ENCODE peak calls at places on chromosomes 5 and 9, in eight cellular contexts. O is fibroblast of lung; X is PC-3; V is effector memory CD4-positive, alpha-beta T cell; Z is CD8-positive, alpha-beta memory T cell; H is stomach; E is fibroblast of the aortic adventitia; T is CD8-positive, alpha-beta T cell. Y is an unnamed sample.

GRCh38 chr9:133980864-133981588 is 11.1 kb downstream of the VAV2 start:
- DNase-seq in O (no peak), X (no peak), V (no peak), Z (no peak), H (no peak), E (no peak), T (no peak), Y (no peak)

GRCh38 chr5:175814676-175815075 is 56.7 kb upstream of the CPLX2 start:
- DNase-seq in O (peak; percentile 84), X (peak; percentile 89), V (no peak), Z (no peak), H (no peak), E (peak; percentile 41), T (no peak), Y (peak; percentile 6)

GRCh38 chr9:137168907-137169763 is 716 bp downstream of the LRRC26 start:
- DNase-seq in O (peak; percentile 18), X (peak; percentile 69), V (no peak), Z (no peak), H (peak; percentile 73), E (peak; percentile 15), T (no peak), Y (peak; percentile 52)

GRCh38 chr5:135112008-135112670 is 78.1 kb upstream of the PITX1 start:
- DNase-seq in O (no peak), X (no peak), V (no peak), Z (no peak), H (no peak), E (no peak), T (no peak), Y (no peak)

GRCh38 chr9:106526805-106527204 is 336.2 kb upstream of the ZNF462 start:
- DNase-seq in O (no peak), X (no peak), V (no peak), Z (no peak), H (no peak), E (no peak), T (no peak), Y (no peak)

GRCh38 chr9:123421211-123421585 is 65.2 kb downstream of the CRB2 start:
- DNase-seq in O (no peak), X (no peak), V (no peak), Z (no peak), H (no peak), E (no peak), T (no peak), Y (no peak)

GRCh38 chr5:72586788-72587530 is 79.7 kb upstream of the ZNF366 start:
- DNase-seq in O (no peak), X (peak; percentile 67), V (no peak), Z (no peak), H (no peak), E (peak; percentile 51), T (no peak), Y (peak; percentile 60)

GRCh38 chr9:8262625-8263622 is 463.3 kb upstream of the DMAC1 start:
- DNase-seq in O (peak; percentile 22), X (no peak), V (no peak), Z (no peak), H (no peak), E (peak; percentile 79), T (no peak), Y (no peak)

GRCh38 chr5:179862891-179863290 is 4.3 kb upstream of the MRNIP start:
- DNase-seq in O (no peak), X (no peak), V (no peak), Z (no peak), H (no peak), E (no peak), T (no peak), Y (no peak)

GRCh38 chr5:179862296-179862695 is 3.7 kb upstream of the MRNIP start:
- DNase-seq in O (no peak), X (no peak), V (no peak), Z (no peak), H (no peak), E (no peak), T (no peak), Y (no peak)

GRCh38 chr5:179858241-179858585 is 404 bp downstream of the MRNIP start:
- DNase-seq in O (no peak), X (peak; percentile 34), V (peak; percentile 16), Z (no peak), H (peak; percentile 44), E (peak; percentile 18), T (peak; percentile 36), Y (peak; percentile 51)

GRCh38 chr5:179858586-179859427 is at the start of gene MRNIP:
- DNase-seq in O (peak; percentile 92), X (peak; percentile 88), V (peak; percentile 78), Z (peak; percentile 80), H (peak; percentile 97), E (peak; percentile 89), T (peak; percentile 88), Y (peak; percentile 96)

DNA sequence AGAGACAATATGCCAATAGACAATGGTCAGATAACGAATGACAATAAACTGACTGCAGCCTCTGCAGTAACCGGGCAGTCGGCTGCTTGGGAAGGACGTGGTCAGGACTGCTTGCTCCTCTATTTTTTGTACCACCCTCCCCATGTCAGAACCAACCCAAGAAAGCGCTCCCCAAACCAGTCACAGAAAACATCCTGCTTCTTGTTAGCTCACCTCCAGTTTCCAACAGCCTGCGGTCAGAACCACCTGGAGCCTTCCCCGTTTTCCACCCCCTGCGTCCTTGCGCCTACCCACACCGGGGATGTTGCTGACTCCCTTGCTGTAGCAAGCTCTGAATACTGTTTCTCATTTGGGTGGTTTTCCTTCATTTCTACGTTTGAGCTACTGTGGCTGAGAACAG is 1.7 kb upstream of the MRNIP start:
- DNase-seq in O (no peak), X (no peak), V (no peak), Z (no peak), H (no peak), E (no peak), T (no peak), Y (no peak)
- H3K4me3 ChIP-seq in O (no peak overlapping the region), X (peak overlapping the region; percentile 95), V (no peak overlapping the region), Z (no peak overlapping the region), H (no peak overlapping the region), E (no peak overlapping the region), T (no peak overlapping the region), Y (no peak overlapping the region)

GRCh38 chr9:127925959-127926949 is 4.3 kb downstream of the PIP5KL1 start:
- DNase-seq in O (no peak), X (no peak), V (no peak), Z (no peak), H (no peak), E (no peak), T (no peak), Y (no peak)

GRCh38 chr9:127929044-127929979 is 1.3 kb downstream of the PIP5KL1 start:
- DNase-seq in O (no peak), X (no peak), V (no peak), Z (no peak), H (no peak), E (no peak), T (no peak), Y (no peak)

GRCh38 chr9:127926961-127927456 is 3.6 kb downstream of the PIP5KL1 start:
- DNase-seq in O (no peak), X (no peak), V (no peak), Z (no peak), H (no peak), E (no peak), T (no peak), Y (peak; percentile 61)

GRCh38 chr9:127928232-127929043 is 2.1 kb downstream of the PIP5KL1 start:
- DNase-seq in O (no peak), X (peak; percentile 30), V (no peak), Z (no peak), H (no peak), E (peak; percentile 38), T (no peak), Y (no peak)

GRCh38 chr9:127927457-127928231 is 2.9 kb downstream of the PIP5KL1 start:
- DNase-seq in O (no peak), X (peak; percentile 50), V (peak; percentile 79), Z (peak; percentile 45), H (peak; percentile 82), E (no peak), T (peak; percentile 62), Y (peak; percentile 66)
- H3K4me3 ChIP-seq in O (no peak overlapping the region), X (peak overlapping the region; percentile 52), V (peak overlapping the region; percentile 56), Z (no peak overlapping the region), H (peak overlapping the region; percentile 29), E (no peak overlapping the region), T (peak overlapping the region; percentile 65), Y (peak overlapping the region; percentile 53)

GRCh38 chr5:149583394-149583793 is 2.1 kb downstream of the ARHGEF37 start:
- DNase-seq in O (peak; percentile 62), X (peak; percentile 29), V (no peak), Z (no peak), H (peak; percentile 76), E (peak; percentile 60), T (no peak), Y (no peak)

GRCh38 chr5:149581192-149581861 is at the start of gene ARHGEF37:
- DNase-seq in O (peak; percentile 54), X (peak; percentile 81), V (no peak), Z (peak; percentile 14), H (peak; percentile 96), E (peak; percentile 64), T (peak; percentile 37), Y (peak; percentile 30)

GRCh38 chr5:149584106-149584505 is 2.8 kb downstream of the ARHGEF37 start:
- DNase-seq in O (peak; percentile 8), X (no peak), V (no peak), Z (no peak), H (no peak), E (no peak), T (no peak), Y (no peak)

GRCh38 chr5:149580808-149581191 is 498 bp upstream of the ARHGEF37 start:
- DNase-seq in O (no peak), X (no peak), V (no peak), Z (no peak), H (no peak), E (no peak), T (no peak), Y (no peak)

DNA sequence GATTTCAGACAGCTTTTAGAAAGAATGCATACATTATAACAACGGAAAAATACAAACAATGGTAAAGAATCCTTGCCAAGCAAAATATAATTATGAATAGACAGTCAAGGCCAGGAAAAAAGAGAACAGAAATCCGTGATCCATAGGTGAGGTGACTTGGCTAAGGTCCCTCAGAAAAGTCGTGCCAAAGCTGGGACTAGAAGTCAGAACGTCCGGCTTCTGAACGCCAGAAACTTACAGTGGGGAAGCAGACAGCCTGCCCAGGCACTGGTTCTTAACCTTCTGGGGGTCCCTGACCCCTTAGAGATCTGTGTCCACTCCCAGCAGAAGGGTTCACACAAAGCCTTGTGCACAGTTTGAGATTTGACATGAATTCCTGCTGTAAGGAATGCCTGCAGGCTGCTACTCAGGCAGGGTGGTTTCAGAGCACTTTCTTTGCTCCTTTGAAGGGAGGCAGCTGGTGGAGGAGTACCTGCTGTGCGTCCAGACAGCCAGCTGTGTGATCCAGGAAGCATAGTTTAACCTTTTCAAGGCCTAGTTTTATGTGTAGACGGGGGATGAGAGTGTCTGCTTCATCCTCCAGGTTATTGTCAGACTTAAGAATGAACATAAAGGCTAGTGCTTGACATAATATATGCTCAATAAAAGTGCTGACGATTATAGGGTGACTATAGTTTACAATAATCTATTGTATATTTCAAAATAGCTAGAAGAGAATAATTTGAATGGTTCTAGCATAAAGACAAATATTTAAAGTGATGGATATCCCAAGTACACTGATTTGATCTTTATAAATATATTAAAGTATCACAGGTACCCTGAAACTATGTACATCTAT is 852 bp downstream of the ARHGEF37 start:
- DNase-seq in O (no peak), X (peak; percentile 43), V (no peak), Z (no peak), H (peak; percentile 59), E (peak; percentile 43), T (no peak), Y (no peak)
- H3K4me3 ChIP-seq in O (peak overlapping the region; percentile 20), X (peak overlapping the region; percentile 69), V (peak overlapping the region; percentile 55), Z (peak overlapping the region; percentile 56), H (peak overlapping the region; percentile 70), E (peak overlapping the region; percentile 64), T (no peak overlapping the region), Y (no peak overlapping the region)

DNA sequence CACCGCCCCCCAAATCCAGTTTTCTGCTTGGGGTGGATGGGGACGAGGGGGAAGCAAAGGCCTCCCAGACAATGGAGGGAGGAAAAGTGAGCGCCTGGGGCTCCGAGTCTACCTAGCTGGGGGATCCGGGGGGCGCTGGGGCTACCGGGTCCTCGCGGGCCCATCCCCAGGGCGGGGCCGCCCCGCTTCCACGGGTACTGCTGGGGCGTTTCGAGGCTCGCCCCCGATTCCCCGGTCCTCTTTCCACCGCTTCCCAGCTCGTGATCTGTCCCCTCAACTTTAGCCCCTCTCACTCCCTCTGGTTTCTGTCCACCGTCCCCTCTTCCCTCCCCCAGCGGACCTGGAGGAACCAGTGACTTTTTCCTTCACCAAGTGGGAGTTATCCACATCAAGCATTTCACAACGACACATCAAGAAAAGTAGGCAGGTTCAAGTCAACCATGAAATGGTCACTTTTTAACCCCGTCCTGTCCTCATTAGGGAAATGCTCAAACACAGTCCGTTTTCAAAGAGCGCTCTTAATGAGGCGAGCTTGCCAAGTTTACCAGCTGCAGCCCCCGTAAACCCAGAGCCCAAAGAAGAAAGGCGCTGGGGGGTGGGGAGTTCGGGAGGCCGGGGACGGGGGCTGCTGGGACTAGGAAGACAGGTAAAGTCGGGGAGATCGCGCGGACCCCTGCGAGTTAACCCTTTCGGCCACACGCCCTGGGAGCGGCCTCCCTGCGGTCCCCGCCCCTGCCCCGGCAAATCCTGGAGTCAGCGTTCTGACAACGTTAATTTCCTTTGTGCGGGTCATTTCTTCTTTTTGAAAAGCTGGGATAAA is 2.0 kb upstream of the NFIB start:
- DNase-seq in O (peak; percentile 56), X (peak; percentile 40), V (no peak), Z (no peak), H (no peak), E (peak; percentile 65), T (no peak), Y (no peak)
- H3K4me3 ChIP-seq in O (peak overlapping the region; percentile 47), X (peak overlapping the region; percentile 67), V (peak overlapping the region; percentile 31), Z (no peak overlapping the region), H (peak overlapping the region; percentile 83), E (peak overlapping the region; percentile 69), T (no peak overlapping the region), Y (peak overlapping the region; percentile 76)